ENCODE peak calls at places on chromosomes 5 and 9, in seven cellular contexts. One of them, this sample, is unnamed.
A peak's percentile ranks its signal among the peaks of the same experiment; 100 is the strongest.

GRCh38 chr9:35729700-35730485 is 2.1 kb downstream of the TLN1 start:
- DNase-seq in HCT116: peak; percentile 21
- DNase-seq in A549: peak; percentile 66
- DNase-seq in IMR-90: peak; percentile 91
- DNase-seq in NB4: peak; percentile 70
- DNase-seq in K562: peak; percentile 85
- DNase-seq in GM12878: no peak
- DNase-seq in this sample: peak; percentile 83

GRCh38 chr9:122444366-122444765 is 33.4 kb downstream of the OR1J1 start:
- DNase-seq in K562: no peak
- DNase-seq in NB4: no peak
- DNase-seq in IMR-90: peak; percentile 84
- DNase-seq in A549: no peak
- DNase-seq in HCT116: no peak
- DNase-seq in GM12878: no peak
- DNase-seq in this sample: peak; percentile 58

GRCh38 chr5:146878471-146879172 is at the start of gene PPP2R2B:
- DNase-seq in A549: peak; percentile 15
- DNase-seq in K562: no peak
- DNase-seq in NB4: no peak
- DNase-seq in IMR-90: peak; percentile 1
- DNase-seq in GM12878: no peak
- DNase-seq in HCT116: no peak
- DNase-seq in this sample: peak; percentile 18

GRCh38 chr5:54243483-54244080 is 66.8 kb downstream of the ARL15 start:
- DNase-seq in IMR-90: peak; percentile 47
- DNase-seq in GM12878: no peak
- DNase-seq in A549: peak; percentile 52
- DNase-seq in NB4: peak; percentile 48
- DNase-seq in K562: peak; percentile 54
- DNase-seq in HCT116: peak; percentile 27
- DNase-seq in this sample: no peak

GRCh38 chr5:56112526-56113121 is 117.9 kb upstream of the IL6ST start:
- DNase-seq in HCT116: no peak
- DNase-seq in NB4: peak; percentile 82
- DNase-seq in K562: no peak
- DNase-seq in IMR-90: peak; percentile 49
- DNase-seq in A549: peak; percentile 88
- DNase-seq in GM12878: no peak
- DNase-seq in this sample: no peak

GRCh38 chr9:92180669-92181181 is 65.5 kb upstream of the SPTLC1 start:
- DNase-seq in HCT116: no peak
- DNase-seq in A549: no peak
- DNase-seq in GM12878: no peak
- DNase-seq in NB4: peak; percentile 71
- DNase-seq in IMR-90: peak; percentile 91
- DNase-seq in K562: peak; percentile 85
- DNase-seq in this sample: peak; percentile 56

GRCh38 chr5:154522284-154522683 is 44.3 kb upstream of the HAND1 start:
- DNase-seq in GM12878: no peak
- DNase-seq in IMR-90: no peak
- DNase-seq in K562: peak; percentile 26
- DNase-seq in NB4: no peak
- DNase-seq in HCT116: no peak
- DNase-seq in A549: no peak
- DNase-seq in this sample: no peak

GRCh38 chr5:37740331-37741066 is 99.3 kb downstream of the GDNF start:
- DNase-seq in IMR-90: peak; percentile 31
- DNase-seq in HCT116: no peak
- DNase-seq in NB4: no peak
- DNase-seq in K562: no peak
- DNase-seq in GM12878: no peak
- DNase-seq in A549: no peak
- DNase-seq in this sample: no peak

GRCh38 chr5:145776886-145777285 is 58.3 kb downstream of the PRELID2 start:
- DNase-seq in K562: no peak
- DNase-seq in IMR-90: peak; percentile 62
- DNase-seq in HCT116: no peak
- DNase-seq in A549: no peak
- DNase-seq in NB4: no peak
- DNase-seq in GM12878: no peak
- DNase-seq in this sample: no peak

GRCh38 chr5:154090656-154091055 is 51.9 kb downstream of the MFAP3 start:
- DNase-seq in NB4: no peak
- DNase-seq in K562: no peak
- DNase-seq in IMR-90: no peak
- DNase-seq in HCT116: no peak
- DNase-seq in A549: no peak
- DNase-seq in GM12878: no peak
- DNase-seq in this sample: no peak

GRCh38 chr5:78530342-78531096 is 118.1 kb downstream of the LHFPL2 start:
- DNase-seq in K562: peak; percentile 80
- DNase-seq in HCT116: no peak
- DNase-seq in A549: peak; percentile 75
- DNase-seq in IMR-90: peak; percentile 99
- DNase-seq in NB4: no peak
- DNase-seq in GM12878: no peak
- DNase-seq in this sample: no peak

GRCh38 chr5:121273818-121274433 is 577.8 kb upstream of the FTMT start:
- DNase-seq in NB4: peak; percentile 86
- DNase-seq in GM12878: no peak
- DNase-seq in K562: peak; percentile 43
- DNase-seq in A549: peak; percentile 94
- DNase-seq in IMR-90: peak; percentile 93
- DNase-seq in HCT116: peak; percentile 74
- DNase-seq in this sample: no peak

GRCh38 chr5:171512397-171512796 is 93.0 kb downstream of the FGF18 start:
- DNase-seq in HCT116: no peak
- DNase-seq in IMR-90: no peak
- DNase-seq in K562: no peak
- DNase-seq in GM12878: no peak
- DNase-seq in NB4: no peak
- DNase-seq in A549: no peak
- DNase-seq in this sample: no peak

GRCh38 chr5:54469655-54470054 is 14.2 kb downstream of the HSPB3 start:
- DNase-seq in HCT116: no peak
- DNase-seq in GM12878: peak; percentile 40
- DNase-seq in NB4: peak; percentile 18
- DNase-seq in K562: no peak
- DNase-seq in IMR-90: peak; percentile 18
- DNase-seq in A549: no peak
- DNase-seq in this sample: no peak

GRCh38 chr9:81826541-81826906 is 101.7 kb upstream of the SPATA31D4 start:
- DNase-seq in HCT116: no peak
- DNase-seq in K562: no peak
- DNase-seq in IMR-90: peak; percentile 35
- DNase-seq in A549: no peak
- DNase-seq in GM12878: no peak
- DNase-seq in NB4: no peak
- DNase-seq in this sample: peak; percentile 62

GRCh38 chr5:179312557-179313235 is 32.6 kb downstream of the ADAMTS2 start:
- DNase-seq in A549: no peak
- DNase-seq in HCT116: no peak
- DNase-seq in GM12878: no peak
- DNase-seq in IMR-90: peak; percentile 52
- DNase-seq in K562: no peak
- DNase-seq in NB4: no peak
- DNase-seq in this sample: peak; percentile 33

GRCh38 chr5:91264311-91265051 is 118.6 kb downstream of the ARRDC3 start:
- DNase-seq in IMR-90: no peak
- DNase-seq in K562: no peak
- DNase-seq in NB4: no peak
- DNase-seq in HCT116: no peak
- DNase-seq in GM12878: no peak
- DNase-seq in A549: no peak
- DNase-seq in this sample: no peak

GRCh38 chr9:117682955-117683710 is 21.1 kb upstream of the TLR4 start:
- DNase-seq in IMR-90: no peak
- DNase-seq in HCT116: no peak
- DNase-seq in GM12878: peak; percentile 34
- DNase-seq in K562: no peak
- DNase-seq in NB4: no peak
- DNase-seq in A549: no peak
- DNase-seq in this sample: no peak

GRCh38 chr5:179207470-179207869 is 137.8 kb downstream of the ADAMTS2 start:
- DNase-seq in A549: no peak
- DNase-seq in K562: no peak
- DNase-seq in GM12878: no peak
- DNase-seq in HCT116: no peak
- DNase-seq in IMR-90: no peak
- DNase-seq in NB4: no peak
- DNase-seq in this sample: no peak

GRCh38 chr9:128412120-128412790 is 8.4 kb upstream of the CERCAM start:
- DNase-seq in IMR-90: peak; percentile 31
- DNase-seq in GM12878: no peak
- DNase-seq in A549: peak; percentile 52
- DNase-seq in NB4: peak; percentile 73
- DNase-seq in K562: peak; percentile 81
- DNase-seq in HCT116: no peak
- DNase-seq in this sample: peak; percentile 26

GRCh38 chr5:108728566-108729305 is 19.0 kb upstream of the FER start:
- DNase-seq in NB4: peak; percentile 48
- DNase-seq in IMR-90: no peak
- DNase-seq in K562: peak; percentile 43
- DNase-seq in GM12878: no peak
- DNase-seq in A549: no peak
- DNase-seq in HCT116: no peak
- DNase-seq in this sample: no peak

GRCh38 chr5:166286832-166287231 is 2004.6 kb upstream of the WWC1 start:
- DNase-seq in NB4: no peak
- DNase-seq in GM12878: no peak
- DNase-seq in IMR-90: no peak
- DNase-seq in HCT116: no peak
- DNase-seq in A549: no peak
- DNase-seq in K562: no peak
- DNase-seq in this sample: no peak

GRCh38 chr9:61665330-61665751 is 475.5 kb downstream of the SPATA31A7 start:
- DNase-seq in GM12878: no peak
- DNase-seq in IMR-90: no peak
- DNase-seq in NB4: no peak
- DNase-seq in A549: no peak
- DNase-seq in K562: peak; percentile 15
- DNase-seq in HCT116: no peak
- DNase-seq in this sample: no peak

GRCh38 chr5:152560508-152561137 is 155.5 kb upstream of the NMUR2 start:
- DNase-seq in K562: peak; percentile 49
- DNase-seq in NB4: peak; percentile 62
- DNase-seq in GM12878: no peak
- DNase-seq in HCT116: peak; percentile 18
- DNase-seq in IMR-90: peak; percentile 12
- DNase-seq in A549: peak; percentile 59
- DNase-seq in this sample: peak; percentile 51

GRCh38 chr9:132312873-132313272 is 41.9 kb downstream of the SETX start:
- DNase-seq in IMR-90: no peak
- DNase-seq in K562: no peak
- DNase-seq in NB4: no peak
- DNase-seq in GM12878: no peak
- DNase-seq in HCT116: no peak
- DNase-seq in A549: peak; percentile 17
- DNase-seq in this sample: no peak
- TF ChIP-seq CTCF in IMR-90: peak; percentile 9
- TF ChIP-seq CTCF in K562: no peak
- TF ChIP-seq CTCF in NB4: no peak
- TF ChIP-seq CTCF in GM12878: no peak
- TF ChIP-seq CTCF in HCT116: peak; percentile 58
- TF ChIP-seq CTCF in A549: no peak
- TF ChIP-seq CTCF in this sample: no peak

DNA sequence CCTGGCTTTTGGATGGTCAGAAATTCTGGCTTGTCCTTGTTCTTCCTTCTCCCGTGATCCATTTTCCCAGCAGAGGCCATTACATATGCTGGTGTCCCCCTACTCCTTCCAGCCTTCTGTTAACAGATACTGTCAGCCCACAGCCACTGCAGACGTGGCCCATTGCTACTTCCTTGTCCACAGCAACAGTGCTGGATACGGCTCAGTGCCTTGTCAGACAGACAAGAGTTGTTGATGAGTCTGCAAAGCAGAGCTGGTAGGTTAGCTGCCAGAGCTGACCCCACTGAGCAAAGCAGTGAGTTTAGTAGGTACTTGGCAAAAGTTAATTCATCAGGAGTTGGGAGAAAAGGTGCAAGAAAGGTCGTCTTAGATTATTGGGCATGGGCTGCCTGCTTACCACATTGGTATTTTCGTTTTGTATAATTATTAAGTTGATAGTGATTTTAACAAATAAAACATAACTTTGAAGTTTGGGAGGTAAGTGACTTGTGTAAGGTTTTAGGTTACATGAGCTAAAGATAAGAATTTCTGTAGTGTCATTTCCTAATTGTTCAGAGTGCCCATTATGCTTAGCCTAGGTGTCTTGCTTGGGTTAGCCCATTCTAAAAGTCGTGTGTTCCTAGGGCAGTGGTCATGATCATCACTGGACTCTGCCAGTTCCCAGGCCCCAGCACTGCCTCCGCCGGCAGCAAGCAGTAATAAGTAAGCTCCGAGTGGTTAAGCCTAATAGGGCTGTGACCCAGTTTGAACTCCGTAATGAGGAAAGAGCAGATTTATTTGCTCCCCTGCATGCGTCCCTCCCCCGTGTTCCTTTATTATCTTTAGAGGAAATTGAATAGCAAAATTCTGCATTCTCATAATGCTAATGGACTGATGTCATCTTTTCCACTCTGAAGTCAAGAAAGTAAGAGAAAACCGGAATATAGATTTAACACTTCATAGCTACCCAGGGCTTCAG is 292.0 kb downstream of the FANCC start:
- DNase-seq in GM12878: no peak
- DNase-seq in K562: peak; percentile 40
- DNase-seq in NB4: peak; percentile 19
- DNase-seq in IMR-90: peak; percentile 94
- DNase-seq in HCT116: no peak
- DNase-seq in A549: peak; percentile 93
- DNase-seq in this sample: peak; percentile 79
- TF ChIP-seq POLR2A in GM12878: no peak
- TF ChIP-seq POLR2A in K562: no peak
- TF ChIP-seq POLR2A in NB4: no peak
- TF ChIP-seq POLR2A in IMR-90: peak; percentile 39
- TF ChIP-seq POLR2A in HCT116: no peak
- TF ChIP-seq POLR2A in A549: no peak
- TF ChIP-seq POLR2A in this sample: no peak

DNA sequence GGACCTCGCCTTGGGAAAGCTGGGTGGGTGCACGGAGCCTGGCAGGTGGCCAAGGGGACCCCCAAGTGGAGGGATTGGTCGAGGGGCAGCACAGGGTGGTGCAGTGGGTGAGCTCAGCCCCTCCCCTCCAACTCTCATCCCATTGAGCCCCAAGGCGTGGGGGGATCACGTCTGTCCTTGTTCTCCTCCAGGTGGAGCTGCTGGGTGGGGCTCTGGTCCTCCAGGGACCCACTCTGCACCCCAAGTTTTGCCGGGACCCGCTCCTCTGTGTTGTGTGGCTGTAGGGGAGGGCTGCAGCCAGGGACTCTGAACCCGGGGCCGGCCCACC is 3.6 kb upstream of the FUT7 start:
- DNase-seq in GM12878: no peak
- DNase-seq in NB4: no peak
- DNase-seq in HCT116: no peak
- DNase-seq in K562: no peak
- DNase-seq in IMR-90: no peak
- DNase-seq in A549: no peak
- DNase-seq in this sample: no peak
- TF ChIP-seq CTCF in GM12878: no peak
- TF ChIP-seq CTCF in NB4: no peak
- TF ChIP-seq CTCF in HCT116: peak; percentile 2
- TF ChIP-seq CTCF in K562: no peak
- TF ChIP-seq CTCF in IMR-90: no peak
- TF ChIP-seq CTCF in A549: peak; percentile 38
- TF ChIP-seq CTCF in this sample: no peak

GRCh38 chr9:110346325-110346724 is 8.7 kb upstream of the TXNDC8 start:
- DNase-seq in K562: no peak
- DNase-seq in GM12878: no peak
- DNase-seq in HCT116: no peak
- DNase-seq in A549: no peak
- DNase-seq in IMR-90: no peak
- DNase-seq in NB4: no peak
- DNase-seq in this sample: no peak
- TF ChIP-seq POLR2A in K562: no peak
- TF ChIP-seq POLR2A in GM12878: no peak
- TF ChIP-seq POLR2A in HCT116: no peak
- TF ChIP-seq POLR2A in A549: no peak
- TF ChIP-seq POLR2A in IMR-90: no peak
- TF ChIP-seq POLR2A in NB4: no peak
- TF ChIP-seq POLR2A in this sample: no peak